ENCODE peak calls at places on chromosome 3, in five cellular contexts. M is colonic mucosa; J is activated CD4-positive, alpha-beta T cell treated with anti-CD3 and anti-CD28 coated beads, Interleukin-2, amount 10 ng/mL, durations not matched to agents 7 days and 5 days; F is GDM1; P is psoas muscle. Z is an unnamed sample.

GRCh38 chr3:51519848-51520247 is 18.7 kb upstream of the RAD54L2 start:
- DNase-seq in M (no peak), J (no peak), F (no peak), P (no peak), Z (no peak)

GRCh38 chr3:25448750-25449684 is 21.0 kb downstream of the RARB start:
- DNase-seq in M (peak; percentile 73), J (no peak), F (no peak), P (peak; percentile 94), Z (peak; percentile 86)

GRCh38 chr3:104349836-104350235 is 1016.9 kb upstream of the ALCAM start:
- DNase-seq in M (no peak), J (no peak), F (no peak), P (no peak), Z (no peak)

GRCh38 chr3:43207628-43208085 is 78.7 kb upstream of the SNRK start:
- DNase-seq in M (no peak), J (no peak), F (no peak), P (no peak), Z (no peak)

GRCh38 chr3:159455741-159456181 is 532.9 kb upstream of the IL12A start:
- DNase-seq in M (no peak), J (no peak), F (no peak), P (no peak), Z (no peak)

GRCh38 chr3:143139786-143140185 is 20.2 kb downstream of the CHST2 start:
- DNase-seq in M (no peak), J (no peak), F (no peak), P (peak; percentile 59), Z (no peak)

GRCh38 chr3:88150371-88150770 is 612 bp downstream of the C3orf38 start:
- DNase-seq in M (no peak), J (peak; percentile 51), F (no peak), P (no peak), Z (no peak)

GRCh38 chr3:141845407-141846049 is 30.9 kb upstream of the ATP1B3 start:
- DNase-seq in M (peak; percentile 30), J (peak; percentile 32), F (peak; percentile 15), P (no peak), Z (no peak)

GRCh38 chr3:189636048-189636447 is 4.9 kb downstream of the TP63 start:
- DNase-seq in M (no peak), J (no peak), F (no peak), P (no peak), Z (no peak)

GRCh38 chr3:194095464-194095863 is 40.5 kb upstream of the HES1 start:
- DNase-seq in M (peak; percentile 83), J (no peak), F (peak; percentile 50), P (peak; percentile 64), Z (peak; percentile 85)

GRCh38 chr3:28349397-28350000 is 875 bp upstream of the AZI2 start:
- DNase-seq in M (no peak), J (no peak), F (no peak), P (no peak), Z (no peak)

GRCh38 chr3:194671511-194671899 is 486 bp downstream of the LSG1 start:
- DNase-seq in M (no peak), J (peak; percentile 51), F (no peak), P (no peak), Z (no peak)

GRCh38 chr3:124859025-124859424 is 28.1 kb downstream of the ITGB5 start:
- DNase-seq in M (no peak), J (no peak), F (no peak), P (no peak), Z (no peak)

GRCh38 chr3:24242012-24242698 is 252.5 kb downstream of the THRB start:
- DNase-seq in M (no peak), J (no peak), F (no peak), P (no peak), Z (no peak)

GRCh38 chr3:25292604-25293003 is 135.5 kb upstream of the RARB start:
- DNase-seq in M (no peak), J (no peak), F (no peak), P (no peak), Z (no peak)

GRCh38 chr3:177231237-177231636 is 34.0 kb upstream of the TBL1XR1 start:
- DNase-seq in M (no peak), J (no peak), F (no peak), P (no peak), Z (no peak)

GRCh38 chr3:112378989-112379692 is 46.2 kb downstream of the CD200 start:
- DNase-seq in M (no peak), J (no peak), F (peak; percentile 77), P (no peak), Z (no peak)

GRCh38 chr3:143707848-143708247 is 140.4 kb downstream of the SLC9A9 start:
- DNase-seq in M (no peak), J (no peak), F (no peak), P (no peak), Z (no peak)

GRCh38 chr3:56835626-56836025 is 33.9 kb upstream of the ARHGEF3 start:
- DNase-seq in M (no peak), J (no peak), F (no peak), P (no peak), Z (no peak)

GRCh38 chr3:28612232-28612631 is 263.6 kb upstream of the AZI2 start:
- DNase-seq in M (no peak), J (no peak), F (no peak), P (no peak), Z (no peak)

GRCh38 chr3:43054754-43055153 is 51.1 kb downstream of the POMGNT2 start:
- DNase-seq in M (no peak), J (peak; percentile 1), F (no peak), P (no peak), Z (no peak)

GRCh38 chr3:126474498-126475410 is 937 bp downstream of the ZXDC start:
- DNase-seq in M (peak; percentile 42), J (peak; percentile 43), F (no peak), P (peak; percentile 79), Z (peak; percentile 60)

GRCh38 chr3:11600501-11601282 is 43.0 kb downstream of the VGLL4 start:
- DNase-seq in M (no peak), J (no peak), F (no peak), P (peak; percentile 93), Z (no peak)

GRCh38 chr3:101978348-101978747 is 129.0 kb downstream of the NFKBIZ start:
- DNase-seq in M (no peak), J (no peak), F (no peak), P (no peak), Z (no peak)

GRCh38 chr3:146131616-146132410 is 29.2 kb downstream of the PLOD2 start:
- DNase-seq in M (no peak), J (no peak), F (no peak), P (no peak), Z (no peak)

Z was measured in left colon.